ENCODE peak calls at places on chromosome 2, in six cellular contexts. One of them, this sample, is unnamed.

GRCh38 chr2:7523557-7524210 is 606.5 kb downstream of the RNF144A start:
- DNase-seq in KG1: no peak
- DNase-seq in CD8-positive, alpha-beta T cell: no peak
- DNase-seq in NCI-H1105: no peak
- DNase-seq in islet precursor cell: no peak
- DNase-seq in neural crest cell: no peak
- DNase-seq in this sample: no peak

GRCh38 chr2:173854840-173855239 is 110.3 kb downstream of the SP3 start:
- DNase-seq in KG1: no peak
- DNase-seq in CD8-positive, alpha-beta T cell: no peak
- DNase-seq in NCI-H1105: no peak
- DNase-seq in islet precursor cell: no peak
- DNase-seq in neural crest cell: no peak
- DNase-seq in this sample: peak

GRCh38 chr2:70994055-70994444 is 623 bp downstream of the TEX261 start:
- DNase-seq in KG1: no peak
- DNase-seq in CD8-positive, alpha-beta T cell: no peak
- DNase-seq in NCI-H1105: no peak
- DNase-seq in islet precursor cell: no peak
- DNase-seq in neural crest cell: no peak
- DNase-seq in this sample: no peak

GRCh38 chr2:47485751-47486300 is 82.9 kb downstream of the MSH2 start:
- DNase-seq in KG1: no peak
- DNase-seq in CD8-positive, alpha-beta T cell: no peak
- DNase-seq in NCI-H1105: no peak
- DNase-seq in islet precursor cell: no peak
- DNase-seq in neural crest cell: no peak
- DNase-seq in this sample: no peak

GRCh38 chr2:159267926-159268325 is 18.6 kb downstream of the WDSUB1 start:
- DNase-seq in KG1: no peak
- DNase-seq in CD8-positive, alpha-beta T cell: no peak
- DNase-seq in NCI-H1105: no peak
- DNase-seq in islet precursor cell: no peak
- DNase-seq in neural crest cell: no peak
- DNase-seq in this sample: no peak

GRCh38 chr2:181673178-181673577 is 7.1 kb downstream of the NEUROD1 start:
- DNase-seq in KG1: no peak
- DNase-seq in CD8-positive, alpha-beta T cell: no peak
- DNase-seq in NCI-H1105: peak
- DNase-seq in islet precursor cell: no peak
- DNase-seq in neural crest cell: no peak
- DNase-seq in this sample: no peak

GRCh38 chr2:65436825-65437221 is 4.4 kb upstream of the SPRED2 start:
- DNase-seq in KG1: no peak
- DNase-seq in CD8-positive, alpha-beta T cell: no peak
- DNase-seq in NCI-H1105: no peak
- DNase-seq in islet precursor cell: no peak
- DNase-seq in neural crest cell: no peak
- DNase-seq in this sample: no peak

GRCh38 chr2:213766465-213766891 is 482.2 kb downstream of the SPAG16 start:
- DNase-seq in KG1: no peak
- DNase-seq in CD8-positive, alpha-beta T cell: no peak
- DNase-seq in NCI-H1105: no peak
- DNase-seq in islet precursor cell: peak
- DNase-seq in neural crest cell: no peak
- DNase-seq in this sample: no peak

GRCh38 chr2:10241641-10242430 is 60.9 kb upstream of the HPCAL1 start:
- DNase-seq in KG1: no peak
- DNase-seq in CD8-positive, alpha-beta T cell: peak
- DNase-seq in NCI-H1105: no peak
- DNase-seq in islet precursor cell: peak
- DNase-seq in neural crest cell: no peak
- DNase-seq in this sample: peak

GRCh38 chr2:69147841-69148533 is 135.0 kb downstream of the ANTXR1 start:
- DNase-seq in KG1: no peak
- DNase-seq in CD8-positive, alpha-beta T cell: no peak
- DNase-seq in NCI-H1105: no peak
- DNase-seq in islet precursor cell: peak
- DNase-seq in neural crest cell: no peak
- DNase-seq in this sample: no peak